ENCODE peak calls at places on chromosomes 13 and 19, in nine cellular contexts. R is BJ; A is foreskin fibroblast; Y is iPS-NIHi11; C is endothelial cell; O is body of pancreas; V is testis; D is stimulated activated CD8-positive, alpha-beta memory T cell treated with anti-CD3 and anti-CD28 coated beads, Interleukin-15, amount 100 ng/mL, for 4 hours; P is activated CD4-positive, alpha-beta T cell treated with anti-CD3 and anti-CD28 coated beads for 1 hour. K is an unnamed sample.

GRCh38 chr13:21218351-21219043 is 42.0 kb downstream of the MRPL57 start:
- DNase-seq in R (no peak), A (no peak), Y (no peak), C (no peak), O (no peak), V (no peak), D (no peak), P (no peak), K (no peak)

GRCh38 chr19:46785054-46785979 is 3.1 kb downstream of the SLC1A5 start:
- DNase-seq in R (no peak), A (no peak), Y (peak; percentile 1), C (no peak), O (no peak), V (no peak), D (no peak), P (no peak), K (no peak)

GRCh38 chr19:17391371-17392151 is 2.4 kb downstream of the CCDC194 start:
- DNase-seq in R (no peak), A (no peak), Y (no peak), C (no peak), O (no peak), V (no peak), D (no peak), P (no peak), K (no peak)

GRCh38 chr19:47416667-47417033 is 2.7 kb downstream of the MEIS3 start:
- DNase-seq in R (no peak), A (no peak), Y (no peak), C (no peak), O (no peak), V (no peak), D (no peak), P (no peak), K (no peak)

GRCh38 chr19:7640803-7641202 is 3.9 kb downstream of the STXBP2 start:
- DNase-seq in R (no peak), A (no peak), Y (no peak), C (no peak), O (no peak), V (no peak), D (no peak), P (no peak), K (no peak)

GRCh38 chr13:109593230-109593629 is 193.2 kb downstream of the IRS2 start:
- DNase-seq in R (no peak), A (no peak), Y (no peak), C (no peak), O (no peak), V (no peak), D (no peak), P (no peak), K (no peak)

GRCh38 chr19:17615889-17616685 is 60.6 kb downstream of the COLGALT1 start:
- DNase-seq in R (no peak), A (no peak), Y (peak; percentile 62), C (no peak), O (no peak), V (no peak), D (no peak), P (no peak), K (no peak)

GRCh38 chr19:10820173-10820572 is 15.8 kb downstream of the TMED1 start:
- DNase-seq in R (no peak), A (no peak), Y (peak; percentile 56), C (no peak), O (no peak), V (no peak), D (no peak), P (no peak), K (no peak)

GRCh38 chr13:104140557-104140956 is 1074.3 kb upstream of the SLC10A2 start:
- DNase-seq in R (no peak), A (no peak), Y (no peak), C (no peak), O (no peak), V (no peak), D (no peak), P (no peak), K (no peak)

GRCh38 chr19:48724796-48725753 is 5.5 kb upstream of the MAMSTR start:
- DNase-seq in R (peak; percentile 26), A (peak; percentile 81), Y (peak; percentile 64), C (peak; percentile 68), O (peak; percentile 46), V (peak; percentile 65), D (no peak), P (no peak), K (no peak)

GRCh38 chr19:33032218-33032781 is 32.4 kb downstream of the RHPN2 start:
- DNase-seq in R (no peak), A (no peak), Y (peak; percentile 43), C (no peak), O (no peak), V (peak; percentile 23), D (no peak), P (no peak), K (no peak)

GRCh38 chr19:7115721-7116120 is 46.2 kb downstream of the ZNF557 start:
- DNase-seq in R (no peak), A (no peak), Y (no peak), C (no peak), O (no peak), V (no peak), D (no peak), P (no peak), K (no peak)

GRCh38 chr13:52345631-52346251 is 60.2 kb downstream of the THSD1 start:
- DNase-seq in R (no peak), A (no peak), Y (no peak), C (no peak), O (no peak), V (no peak), D (no peak), P (no peak), K (no peak)

GRCh38 chr13:52899206-52899605 is 50.8 kb upstream of the PCDH8 start:
- DNase-seq in R (no peak), A (no peak), Y (no peak), C (no peak), O (no peak), V (no peak), D (no peak), P (no peak), K (no peak)

GRCh38 chr19:48489608-48490216 is 20.5 kb downstream of the CYTH2 start:
- DNase-seq in R (no peak), A (peak; percentile 30), Y (peak; percentile 83), C (peak; percentile 95), O (peak; percentile 85), V (peak; percentile 79), D (peak; percentile 51), P (peak; percentile 65), K (no peak)

GRCh38 chr19:2332341-2333026 is 4.0 kb downstream of the SPPL2B start:
- DNase-seq in R (no peak), A (no peak), Y (no peak), C (no peak), O (no peak), V (no peak), D (no peak), P (peak; percentile 28), K (no peak)

GRCh38 chr19:595326-596262 is 5.9 kb downstream of the HCN2 start:
- DNase-seq in R (no peak), A (no peak), Y (no peak), C (no peak), O (no peak), V (no peak), D (no peak), P (no peak), K (no peak)

GRCh38 chr19:17370026-17370587 is 7.0 kb downstream of the PLVAP start:
- DNase-seq in R (no peak), A (no peak), Y (no peak), C (no peak), O (no peak), V (peak; percentile 41), D (no peak), P (no peak), K (no peak)

GRCh38 chr19:15252398-15253018 is 20.3 kb upstream of the EPHX3 start:
- DNase-seq in R (no peak), A (peak; percentile 51), Y (peak; percentile 61), C (peak; percentile 32), O (no peak), V (no peak), D (no peak), P (no peak), K (no peak)

GRCh38 chr13:30796833-30797601 is 61.7 kb downstream of the ALOX5AP start:
- DNase-seq in R (no peak), A (no peak), Y (no peak), C (no peak), O (peak; percentile 18), V (no peak), D (no peak), P (no peak), K (peak; percentile 85)

GRCh38 chr13:106499905-106500304 is 35.6 kb downstream of the EFNB2 start:
- DNase-seq in R (no peak), A (peak; percentile 25), Y (no peak), C (no peak), O (no peak), V (no peak), D (no peak), P (no peak), K (no peak)

GRCh38 chr13:36965767-36966166 is 33.4 kb downstream of the ALG5 start:
- DNase-seq in R (peak; percentile 46), A (peak; percentile 78), Y (peak; percentile 7), C (no peak), O (no peak), V (no peak), D (no peak), P (no peak), K (no peak)

GRCh38 chr13:98454389-98454881 is 122.5 kb downstream of the STK24 start:
- DNase-seq in R (peak; percentile 87), A (peak; percentile 86), Y (no peak), C (no peak), O (no peak), V (peak; percentile 53), D (no peak), P (no peak), K (no peak)

GRCh38 chr13:31866099-31866498 is 126.8 kb downstream of the RXFP2 start:
- DNase-seq in R (no peak), A (no peak), Y (no peak), C (no peak), O (no peak), V (no peak), D (no peak), P (no peak), K (no peak)